ENCODE peak calls at places on chromosome 14, in five cellular contexts. Q, G, W, S and J are unnamed samples.

GRCh38 chr14:76977793-76978730 is 50.4 kb downstream of the IRF2BPL start:
- DNase-seq in Q (no peak), G (peak), W (no peak), S (peak), J (peak)

GRCh38 chr14:72070458-72070857 is 138.2 kb downstream of the RGS6 start:
- DNase-seq in Q (no peak), G (no peak), W (no peak), S (no peak), J (no peak)

GRCh38 chr14:74882103-74882920 is 596 bp downstream of the DLST start:
- DNase-seq in Q (no peak), G (peak), W (no peak), S (peak), J (peak)

GRCh38 chr14:34023824-34024767 is 73.2 kb upstream of the EGLN3 start:
- DNase-seq in Q (peak), G (peak), W (no peak), S (no peak), J (no peak)

GRCh38 chr14:69643430-69644200 is 32.2 kb downstream of the SUSD6 start:
- DNase-seq in Q (peak), G (peak), W (no peak), S (peak), J (peak)

GRCh38 chr14:24693941-24694507 is 60.0 kb upstream of the GZMB start:
- DNase-seq in Q (no peak), G (no peak), W (no peak), S (no peak), J (no peak)

GRCh38 chr14:49139593-49139992 is 446.6 kb downstream of the RPS29 start:
- DNase-seq in Q (no peak), G (no peak), W (no peak), S (no peak), J (no peak)

GRCh38 chr14:34931206-34931605 is 51.6 kb upstream of the SRP54 start:
- DNase-seq in Q (no peak), G (no peak), W (no peak), S (peak), J (no peak)

DNA sequence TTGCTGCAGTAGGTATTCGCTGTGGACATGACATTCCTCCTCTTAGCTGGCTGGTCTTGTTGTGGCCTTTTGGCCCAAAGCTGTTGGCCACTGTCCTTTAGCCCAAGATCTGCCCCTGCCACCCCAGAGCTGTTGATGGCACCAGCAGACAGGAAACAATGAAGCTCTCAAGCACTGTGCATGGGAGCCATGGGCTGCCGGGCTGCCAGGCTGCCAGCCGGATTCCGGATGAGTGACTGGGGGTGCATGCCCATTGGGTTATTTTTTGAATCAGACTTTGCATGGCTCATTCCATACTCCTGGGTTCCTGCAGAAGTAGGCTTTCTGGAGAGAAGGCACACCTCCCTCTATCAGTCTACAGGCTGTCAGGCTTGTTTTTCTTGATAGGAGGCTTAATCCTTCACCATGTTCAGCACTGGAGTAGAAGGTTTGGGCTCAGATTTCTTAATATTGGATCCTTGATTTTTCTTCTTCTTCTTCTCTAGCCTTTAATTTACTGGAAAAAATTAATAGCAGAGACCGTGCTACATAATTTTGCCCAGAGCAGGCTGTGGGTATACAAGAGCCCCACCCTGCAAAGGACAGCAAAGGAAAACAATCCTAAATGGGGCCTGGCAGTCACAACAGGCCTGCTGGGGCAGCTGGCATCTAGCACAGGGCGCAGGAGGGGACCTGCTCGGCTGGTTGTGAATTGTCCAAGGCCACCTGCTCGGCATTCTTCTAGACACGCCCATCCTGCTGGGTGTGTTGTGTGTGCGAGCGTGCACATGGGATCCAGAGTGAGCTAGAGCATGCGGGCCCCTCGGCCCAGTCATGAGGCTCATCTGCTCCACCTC is 32.2 kb downstream of the MAX start:
- DNase-seq in Q (no peak), G (peak), W (no peak), S (no peak), J (no peak)
- H3K4me2 ChIP-seq in Q (no peak), G (peak), W (no peak), S (no peak), J (no peak)

DNA sequence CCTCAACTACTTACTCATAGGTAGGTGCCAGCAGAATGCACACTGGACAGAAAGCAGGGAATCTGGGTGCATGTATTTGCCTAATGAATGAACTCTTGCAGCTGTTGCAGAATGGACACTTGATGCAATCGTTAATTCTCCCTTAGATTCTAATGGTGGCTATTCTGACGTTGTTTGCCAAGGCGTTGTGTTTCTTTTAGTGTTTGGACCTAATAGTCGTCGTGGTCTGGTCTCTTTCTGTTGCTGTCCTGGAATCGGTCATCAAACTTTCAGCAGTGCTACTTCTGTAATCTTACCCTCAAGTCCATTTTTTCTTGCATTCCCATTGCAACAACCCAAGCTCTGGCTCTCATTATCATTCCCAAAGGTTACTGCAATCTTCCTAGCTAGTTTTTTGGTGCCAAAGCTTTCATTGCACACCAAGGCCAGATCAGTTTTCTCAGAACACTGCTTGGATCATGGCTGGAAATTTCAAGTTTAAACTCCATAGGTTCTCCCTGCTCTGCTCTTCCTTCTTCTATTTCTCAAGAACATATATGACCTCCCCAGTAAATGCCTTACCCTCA is 31.3 kb downstream of the BMP4 start:
- DNase-seq in Q (no peak), G (no peak), W (no peak), S (no peak), J (peak)
- H3K4me3 ChIP-seq in Q (no peak), G (no peak), W (no peak), S (no peak), J (no peak)

GRCh38 chr14:94640721-94641631 is 28.8 kb downstream of the SERPINA3 start:
- DNase-seq in Q (peak), G (peak), W (no peak), S (no peak), J (no peak)
- TF ChIP-seq CTCF in Q (no peak), G (no peak), W (no peak), S (no peak), J (no peak)

DNA sequence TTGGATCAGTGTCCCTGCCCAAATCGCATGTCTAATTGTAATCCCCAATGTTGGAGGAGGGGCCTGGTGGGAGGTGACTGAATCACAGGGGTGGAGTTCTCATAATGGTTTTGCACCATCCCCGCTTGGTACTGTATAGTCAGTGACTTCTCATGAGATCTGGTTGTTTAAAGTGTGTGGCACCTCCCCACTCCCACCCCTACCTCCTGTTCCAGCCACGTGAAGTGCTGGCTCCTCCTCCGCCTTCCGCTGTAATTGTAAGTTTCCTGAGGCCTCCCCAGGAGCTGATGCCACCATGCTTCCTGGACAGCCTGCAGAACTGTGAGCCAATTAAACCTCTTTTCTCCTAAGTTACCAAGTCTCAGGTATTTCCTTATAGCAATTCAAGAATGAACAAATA is 67.2 kb downstream of the FERMT2 start:
- DNase-seq in Q (no peak), G (no peak), W (no peak), S (no peak), J (no peak)
- H3K4me2 ChIP-seq in Q (no peak), G (no peak), W (no peak), S (no peak), J (no peak)

DNA sequence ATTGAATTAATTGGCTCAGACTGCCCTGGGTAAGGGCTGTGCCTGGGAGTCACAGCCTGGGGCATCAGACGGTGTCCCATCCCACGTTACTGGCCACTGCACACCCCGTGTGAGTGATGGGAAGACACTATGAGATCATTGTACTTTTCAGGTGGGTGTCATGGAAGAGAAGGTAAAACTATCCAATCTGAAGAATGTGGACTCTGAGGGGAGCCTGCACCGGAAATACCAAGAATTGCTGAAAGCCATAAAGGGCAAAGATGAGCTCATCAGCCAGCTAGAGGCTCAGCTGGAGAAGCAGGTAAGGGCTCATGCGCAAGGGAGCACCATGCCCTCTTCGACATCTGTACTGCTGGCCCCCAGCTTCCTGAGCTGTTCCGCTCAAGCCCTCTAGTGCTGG is 24.0 kb downstream of the PLEKHH1 start:
- DNase-seq in Q (no peak), G (peak), W (no peak), S (peak), J (no peak)
- H3K4me3 ChIP-seq in Q (no peak), G (no peak), W (no peak), S (no peak), J (no peak)